ENCODE peak calls at places on chromosomes 11 and 22, in nine cellular contexts. N is sciatic nerve; O is left cardiac atrium; G is aorta; I is stimulated activated naive CD8-positive, alpha-beta T cell treated with anti-CD3 and anti-CD28 coated beads, Interleukin-15, amount 100 ng/mL, for 72 hours; E is gastrocnemius medialis; T is activated CD8-positive, alpha-beta memory T cell treated with anti-CD3 and anti-CD28 coated beads, Interleukin-2, amount 10 ng/mL, durations not matched to agents 7 days and 5 days; P is activated CD8-positive, alpha-beta T cell treated with anti-CD3 and anti-CD28 coated beads, Interleukin-2, amount 10 ng/mL, durations not matched to agents 7 days and 5 days; F is thoracic aorta. M is an unnamed sample.

GRCh38 chr11:76706667-76707066 is 36.1 kb upstream of the LRRC32 start:
- ATAC-seq in N (no peak), O (no peak), G (peak), I (no peak), E (no peak), T (no peak), P (no peak), F (no peak), M (no peak)

GRCh38 chr11:126400019-126400962 is 44.8 kb downstream of the ST3GAL4 start:
- ATAC-seq in N (no peak), O (no peak), G (no peak), I (no peak), E (no peak), T (no peak), P (no peak), F (no peak), M (no peak)

GRCh38 chr22:35872451-35872850 is 154.8 kb downstream of the APOL5 start:
- ATAC-seq in N (peak), O (peak), G (no peak), I (no peak), E (no peak), T (no peak), P (no peak), F (no peak), M (no peak)

GRCh38 chr22:43270949-43271348 is 72.2 kb downstream of the SCUBE1 start:
- ATAC-seq in N (no peak), O (no peak), G (no peak), I (no peak), E (no peak), T (no peak), P (no peak), F (no peak), M (no peak)

GRCh38 chr11:130092661-130093060 is 23.0 kb downstream of the APLP2 start:
- ATAC-seq in N (no peak), O (no peak), G (no peak), I (no peak), E (no peak), T (no peak), P (no peak), F (no peak), M (no peak)

GRCh38 chr22:31162015-31162765 is 2.2 kb downstream of the RNF185 start:
- ATAC-seq in N (no peak), O (no peak), G (no peak), I (no peak), E (no peak), T (no peak), P (no peak), F (no peak), M (no peak)

GRCh38 chr11:17721242-17721999 is 2.0 kb downstream of the MYOD1 start:
- ATAC-seq in N (no peak), O (no peak), G (no peak), I (peak), E (peak), T (no peak), P (no peak), F (no peak), M (no peak)

GRCh38 chr11:86570020-86570419 is 102.4 kb downstream of the ME3 start:
- ATAC-seq in N (no peak), O (no peak), G (no peak), I (no peak), E (no peak), T (no peak), P (no peak), F (no peak), M (no peak)

M was measured in stimulated activated memory B cell treated with anti-CD40 and anti-IgM and Interleukin-4, amounts not matched to agents 10 μg/mL and 1 μg/mL and 100 μg/mL, for 72 hours.